ENCODE peak calls at places on chromosomes 11 and 22, in ten cellular contexts. H is amniotic epithelial cell; O is NCI-H69; Z is heart left ventricle; U is pancreas; G is ELF-1; S is stimulated activated CD4-positive, alpha-beta T cell treated with anti-CD3 and anti-CD28 coated beads, Interleukin-1b, Interleukin-23, amount 100 ng/mL, for 48 hours; B is HFF-Myc; C is AG10803; X is A549. A is an unnamed sample.

GRCh38 chr11:17352925-17353227 is 1.3 kb downstream of the NCR3LG1 start:
- DNase-seq in H (peak; percentile 46), O (peak; percentile 85), Z (peak; percentile 30), U (peak; percentile 50), G (peak; percentile 27), S (peak; percentile 35), B (no peak), C (peak; percentile 31), X (peak; percentile 63), A (no peak)

GRCh38 chr11:7582338-7582985 is 68.7 kb downstream of the PPFIBP2 start:
- DNase-seq in H (no peak), O (no peak), Z (no peak), U (no peak), G (no peak), S (no peak), B (no peak), C (no peak), X (no peak), A (no peak)

GRCh38 chr11:46489668-46490560 is 98.3 kb upstream of the CHRM4 start:
- DNase-seq in H (peak; percentile 64), O (peak; percentile 74), Z (no peak), U (peak; percentile 19), G (peak; percentile 25), S (peak; percentile 6), B (no peak), C (peak; percentile 43), X (peak; percentile 56), A (no peak)

GRCh38 chr11:79441159-79441875 is 487 bp upstream of the TENM4 start:
- DNase-seq in H (no peak), O (no peak), Z (no peak), U (no peak), G (peak; percentile 32), S (no peak), B (no peak), C (peak; percentile 83), X (no peak), A (no peak)

GRCh38 chr11:29320196-29320595 is 696.6 kb downstream of the KCNA4 start:
- DNase-seq in H (peak; percentile 80), O (no peak), Z (no peak), U (no peak), G (no peak), S (no peak), B (no peak), C (no peak), X (no peak), A (no peak)

GRCh38 chr11:73152861-73153483 is 10.9 kb upstream of the FCHSD2 start:
- DNase-seq in H (no peak), O (no peak), Z (no peak), U (no peak), G (peak; percentile 21), S (peak; percentile 39), B (no peak), C (no peak), X (no peak), A (no peak)

GRCh38 chr22:43388420-43388851 is 23.4 kb upstream of the MPPED1 start:
- DNase-seq in H (peak; percentile 40), O (peak; percentile 85), Z (peak; percentile 59), U (peak; percentile 76), G (peak; percentile 86), S (peak; percentile 76), B (peak; percentile 12), C (peak; percentile 45), X (peak; percentile 75), A (no peak)

GRCh38 chr22:33332538-33332937 is 274.4 kb upstream of the SYN3 start:
- DNase-seq in H (no peak), O (no peak), Z (peak; percentile 16), U (no peak), G (no peak), S (no peak), B (no peak), C (no peak), X (no peak), A (no peak)

GRCh38 chr11:28366549-28367341 is 258.6 kb downstream of the METTL15 start:
- DNase-seq in H (peak; percentile 98), O (no peak), Z (no peak), U (no peak), G (peak; percentile 27), S (no peak), B (no peak), C (peak; percentile 65), X (no peak), A (no peak)

GRCh38 chr11:111870113-111870512 is 1.3 kb downstream of the ALG9 start:
- DNase-seq in H (no peak), O (no peak), Z (no peak), U (no peak), G (no peak), S (no peak), B (no peak), C (no peak), X (no peak), A (no peak)

GRCh38 chr11:108663154-108663877 is 1.6 kb upstream of the DDX10 start:
- DNase-seq in H (no peak), O (no peak), Z (no peak), U (no peak), G (no peak), S (no peak), B (no peak), C (no peak), X (no peak), A (no peak)

GRCh38 chr11:110833033-110833484 is 120.8 kb upstream of the ARHGAP20 start:
- DNase-seq in H (peak; percentile 81), O (no peak), Z (no peak), U (no peak), G (no peak), S (no peak), B (no peak), C (peak; percentile 31), X (no peak), A (no peak)

GRCh38 chr11:76329084-76329648 is 51.8 kb downstream of the THAP12 start:
- DNase-seq in H (peak; percentile 82), O (no peak), Z (no peak), U (no peak), G (peak; percentile 94), S (no peak), B (no peak), C (peak; percentile 48), X (no peak), A (no peak)

GRCh38 chr11:61352038-61352437 is 9.6 kb downstream of the CYB561A3 start:
- DNase-seq in H (no peak), O (no peak), Z (no peak), U (no peak), G (no peak), S (no peak), B (no peak), C (no peak), X (no peak), A (no peak)

GRCh38 chr11:78205256-78205655 is 16.5 kb downstream of the USP35 start:
- DNase-seq in H (no peak), O (no peak), Z (no peak), U (no peak), G (no peak), S (no peak), B (no peak), C (no peak), X (no peak), A (no peak)

GRCh38 chr22:47138898-47139789 is 376.7 kb downstream of the TBC1D22A start:
- DNase-seq in H (no peak), O (no peak), Z (no peak), U (no peak), G (peak; percentile 58), S (no peak), B (no peak), C (no peak), X (no peak), A (no peak)

GRCh38 chr11:11215944-11216343 is 137.1 kb downstream of the CSNK2A3 start:
- DNase-seq in H (no peak), O (peak; percentile 54), Z (no peak), U (no peak), G (no peak), S (no peak), B (no peak), C (no peak), X (no peak), A (no peak)

GRCh38 chr11:120057028-120057330 is 80.9 kb downstream of the TRIM29 start:
- DNase-seq in H (no peak), O (no peak), Z (no peak), U (no peak), G (peak; percentile 59), S (no peak), B (no peak), C (no peak), X (no peak), A (no peak)

GRCh38 chr22:50600541-50600940 is at the start of gene MAPK8IP2:
- DNase-seq in H (no peak), O (peak; percentile 88), Z (no peak), U (no peak), G (no peak), S (no peak), B (no peak), C (no peak), X (no peak), A (no peak)